ENCODE peak calls at places on chromosomes 2 and 18, in eight cellular contexts. B is H7, G is brain microvascular endothelial cell, R is amniotic stem cell, E is adrenal gland, P is upper lobe of right lung, A is hepatic stellate cell, J is mucosa of descending colon. S is an unnamed sample.

GRCh38 chr2:120315367-120316033 is 30.4 kb upstream of the INHBB start:
- DNase-seq in P (peak; percentile 43), B (peak; percentile 37), G (no peak), A (no peak), R (no peak), J (no peak), E (no peak), S (no peak)

GRCh38 chr18:40109251-40110049 is 1845.6 kb upstream of the PIK3C3 start:
- DNase-seq in J (no peak), E (no peak), A (no peak), G (no peak), R (no peak), B (no peak), P (no peak), S (no peak)

GRCh38 chr2:239943571-239943970 is 81.6 kb downstream of the NDUFA10 start:
- DNase-seq in E (no peak), R (no peak), P (no peak), B (no peak), G (no peak), J (no peak), A (no peak), S (no peak)

GRCh38 chr18:45588831-45589558 is 26.3 kb upstream of the SLC14A2 start:
- DNase-seq in E (no peak), R (peak; percentile 23), P (no peak), A (no peak), B (no peak), J (no peak), G (no peak), S (no peak)

GRCh38 chr18:41974661-41975286 is 19.7 kb downstream of the PIK3C3 start:
- DNase-seq in B (no peak), G (no peak), P (no peak), J (no peak), R (no peak), E (no peak), A (no peak), S (no peak)

GRCh38 chr18:63936932-63937393 is 12.1 kb upstream of the HMSD start:
- DNase-seq in P (no peak), E (no peak), B (no peak), R (no peak), A (no peak), J (no peak), G (no peak), S (no peak)

GRCh38 chr2:127205211-127206140 is 14.6 kb downstream of the CYP27C1 start:
- DNase-seq in E (no peak), B (peak; percentile 75), J (no peak), P (peak; percentile 47), A (no peak), G (no peak), R (no peak), S (no peak)

GRCh38 chr2:10269711-10270610 is 32.7 kb upstream of the HPCAL1 start:
- DNase-seq in P (peak; percentile 79), J (peak; percentile 84), E (peak; percentile 16), R (no peak), A (no peak), G (no peak), B (peak; percentile 37), S (no peak)

GRCh38 chr2:133581027-133581760 is 12.9 kb upstream of the NCKAP5 start:
- DNase-seq in P (no peak), R (no peak), J (no peak), A (no peak), G (no peak), E (no peak), B (no peak), S (no peak)

GRCh38 chr2:70083344-70084156 is 3.7 kb upstream of the PCBP1 start:
- DNase-seq in B (no peak), E (no peak), A (no peak), R (no peak), P (no peak), G (no peak), J (peak; percentile 59), S (no peak)

GRCh38 chr2:170144758-170145157 is 33.2 kb upstream of the MYO3B start:
- DNase-seq in E (peak; percentile 35), R (no peak), G (no peak), P (no peak), A (no peak), J (no peak), B (no peak), S (no peak)

GRCh38 chr18:53603281-53603680 is 621.2 kb downstream of the MBD2 start:
- DNase-seq in A (no peak), G (no peak), E (no peak), B (no peak), P (no peak), R (no peak), J (no peak), S (peak; percentile 45)

S was measured in Ammon's horn.